ENCODE peak calls at places on chromosomes 13 and 19, in seven cellular contexts. One of them, this sample, is unnamed.

GRCh38 chr19:47469719-47470118 is 2.0 kb downstream of the SLC8A2 start:
- DNase-seq in PC-9: no peak
- DNase-seq in AG04450: no peak
- DNase-seq in stimulated activated CD8-positive, alpha-beta memory T cell treated with anti-CD3 and anti-CD28 coated beads, Interleukin-4, amount 100 ng/mL, for 1 hour: no peak
- DNase-seq in adrenal gland: no peak
- DNase-seq in NCI-H1417: peak
- DNase-seq in lower leg skin: no peak
- DNase-seq in this sample: no peak

GRCh38 chr19:29483944-29484581 is 41.7 kb upstream of the VSTM2B start:
- DNase-seq in stimulated activated CD8-positive, alpha-beta memory T cell treated with anti-CD3 and anti-CD28 coated beads, Interleukin-4, amount 100 ng/mL, for 1 hour: no peak
- DNase-seq in adrenal gland: peak
- DNase-seq in AG04450: no peak
- DNase-seq in PC-9: no peak
- DNase-seq in lower leg skin: peak
- DNase-seq in NCI-H1417: no peak
- DNase-seq in this sample: no peak

GRCh38 chr13:77918391-77919261 is at the start of gene EDNRB:
- DNase-seq in NCI-H1417: peak
- DNase-seq in PC-9: no peak
- DNase-seq in stimulated activated CD8-positive, alpha-beta memory T cell treated with anti-CD3 and anti-CD28 coated beads, Interleukin-4, amount 100 ng/mL, for 1 hour: no peak
- DNase-seq in adrenal gland: peak
- DNase-seq in AG04450: no peak
- DNase-seq in lower leg skin: peak
- DNase-seq in this sample: no peak

GRCh38 chr13:76610819-76611415 is 275.3 kb downstream of the KCTD12 start:
- DNase-seq in AG04450: no peak
- DNase-seq in stimulated activated CD8-positive, alpha-beta memory T cell treated with anti-CD3 and anti-CD28 coated beads, Interleukin-4, amount 100 ng/mL, for 1 hour: no peak
- DNase-seq in PC-9: no peak
- DNase-seq in lower leg skin: no peak
- DNase-seq in NCI-H1417: no peak
- DNase-seq in adrenal gland: no peak
- DNase-seq in this sample: no peak

GRCh38 chr13:31441804-31442487 is 242.2 kb downstream of the B3GLCT start:
- DNase-seq in NCI-H1417: no peak
- DNase-seq in AG04450: no peak
- DNase-seq in lower leg skin: no peak
- DNase-seq in PC-9: no peak
- DNase-seq in adrenal gland: peak
- DNase-seq in stimulated activated CD8-positive, alpha-beta memory T cell treated with anti-CD3 and anti-CD28 coated beads, Interleukin-4, amount 100 ng/mL, for 1 hour: no peak
- DNase-seq in this sample: no peak

GRCh38 chr19:29294343-29294811 is 81.4 kb upstream of the UQCRFS1 start:
- DNase-seq in NCI-H1417: no peak
- DNase-seq in adrenal gland: no peak
- DNase-seq in lower leg skin: peak
- DNase-seq in PC-9: no peak
- DNase-seq in stimulated activated CD8-positive, alpha-beta memory T cell treated with anti-CD3 and anti-CD28 coated beads, Interleukin-4, amount 100 ng/mL, for 1 hour: no peak
- DNase-seq in AG04450: no peak
- DNase-seq in this sample: no peak

GRCh38 chr19:55600336-55601028 is 394 bp downstream of the ZNF524 start:
- DNase-seq in PC-9: no peak
- DNase-seq in stimulated activated CD8-positive, alpha-beta memory T cell treated with anti-CD3 and anti-CD28 coated beads, Interleukin-4, amount 100 ng/mL, for 1 hour: no peak
- DNase-seq in NCI-H1417: peak
- DNase-seq in AG04450: no peak
- DNase-seq in lower leg skin: peak
- DNase-seq in adrenal gland: no peak
- DNase-seq in this sample: peak

GRCh38 chr19:7857727-7858701 is 16.2 kb downstream of the PRR36 start:
- DNase-seq in PC-9: no peak
- DNase-seq in stimulated activated CD8-positive, alpha-beta memory T cell treated with anti-CD3 and anti-CD28 coated beads, Interleukin-4, amount 100 ng/mL, for 1 hour: no peak
- DNase-seq in NCI-H1417: peak
- DNase-seq in lower leg skin: no peak
- DNase-seq in adrenal gland: peak
- DNase-seq in AG04450: no peak
- DNase-seq in this sample: no peak

GRCh38 chr19:18441804-18442788 is 4.2 kb upstream of the ISYNA1 start:
- DNase-seq in AG04450: no peak
- DNase-seq in lower leg skin: no peak
- DNase-seq in PC-9: no peak
- DNase-seq in stimulated activated CD8-positive, alpha-beta memory T cell treated with anti-CD3 and anti-CD28 coated beads, Interleukin-4, amount 100 ng/mL, for 1 hour: no peak
- DNase-seq in adrenal gland: no peak
- DNase-seq in NCI-H1417: no peak
- DNase-seq in this sample: no peak

GRCh38 chr13:30341815-30342570 is 34.6 kb upstream of the KATNAL1 start:
- DNase-seq in NCI-H1417: no peak
- DNase-seq in stimulated activated CD8-positive, alpha-beta memory T cell treated with anti-CD3 and anti-CD28 coated beads, Interleukin-4, amount 100 ng/mL, for 1 hour: no peak
- DNase-seq in adrenal gland: peak
- DNase-seq in PC-9: peak
- DNase-seq in lower leg skin: peak
- DNase-seq in AG04450: peak
- DNase-seq in this sample: peak

GRCh38 chr13:32314968-32315254 is 252 bp downstream of the ZAR1L start:
- DNase-seq in PC-9: peak
- DNase-seq in AG04450: no peak
- DNase-seq in adrenal gland: peak
- DNase-seq in NCI-H1417: no peak
- DNase-seq in lower leg skin: no peak
- DNase-seq in stimulated activated CD8-positive, alpha-beta memory T cell treated with anti-CD3 and anti-CD28 coated beads, Interleukin-4, amount 100 ng/mL, for 1 hour: peak
- DNase-seq in this sample: peak

GRCh38 chr19:5817218-5817617 is 12.4 kb downstream of the NRTN start:
- DNase-seq in NCI-H1417: no peak
- DNase-seq in lower leg skin: no peak
- DNase-seq in adrenal gland: no peak
- DNase-seq in AG04450: no peak
- DNase-seq in stimulated activated CD8-positive, alpha-beta memory T cell treated with anti-CD3 and anti-CD28 coated beads, Interleukin-4, amount 100 ng/mL, for 1 hour: no peak
- DNase-seq in PC-9: no peak
- DNase-seq in this sample: no peak

GRCh38 chr19:30450101-30450500 is 77.9 kb downstream of the ZNF536 start:
- DNase-seq in stimulated activated CD8-positive, alpha-beta memory T cell treated with anti-CD3 and anti-CD28 coated beads, Interleukin-4, amount 100 ng/mL, for 1 hour: no peak
- DNase-seq in adrenal gland: peak
- DNase-seq in AG04450: no peak
- DNase-seq in PC-9: no peak
- DNase-seq in NCI-H1417: no peak
- DNase-seq in lower leg skin: no peak
- DNase-seq in this sample: no peak

GRCh38 chr19:6963937-6964336 is 57.3 kb downstream of the MBD3L2B start:
- DNase-seq in adrenal gland: no peak
- DNase-seq in lower leg skin: no peak
- DNase-seq in NCI-H1417: no peak
- DNase-seq in stimulated activated CD8-positive, alpha-beta memory T cell treated with anti-CD3 and anti-CD28 coated beads, Interleukin-4, amount 100 ng/mL, for 1 hour: peak
- DNase-seq in PC-9: no peak
- DNase-seq in AG04450: no peak
- DNase-seq in this sample: no peak

GRCh38 chr19:7533281-7533819 is 2.2 kb upstream of the PNPLA6 start:
- DNase-seq in lower leg skin: peak
- DNase-seq in adrenal gland: peak
- DNase-seq in stimulated activated CD8-positive, alpha-beta memory T cell treated with anti-CD3 and anti-CD28 coated beads, Interleukin-4, amount 100 ng/mL, for 1 hour: no peak
- DNase-seq in NCI-H1417: peak
- DNase-seq in AG04450: no peak
- DNase-seq in PC-9: no peak
- DNase-seq in this sample: no peak

GRCh38 chr13:36151591-36151990 is 20.4 kb upstream of the DCLK1 start:
- DNase-seq in lower leg skin: no peak
- DNase-seq in NCI-H1417: no peak
- DNase-seq in AG04450: no peak
- DNase-seq in PC-9: no peak
- DNase-seq in stimulated activated CD8-positive, alpha-beta memory T cell treated with anti-CD3 and anti-CD28 coated beads, Interleukin-4, amount 100 ng/mL, for 1 hour: no peak
- DNase-seq in adrenal gland: no peak
- DNase-seq in this sample: no peak

GRCh38 chr19:33823341-33823740 is 26.7 kb downstream of the KCTD15 start:
- DNase-seq in lower leg skin: peak
- DNase-seq in stimulated activated CD8-positive, alpha-beta memory T cell treated with anti-CD3 and anti-CD28 coated beads, Interleukin-4, amount 100 ng/mL, for 1 hour: no peak
- DNase-seq in adrenal gland: no peak
- DNase-seq in NCI-H1417: no peak
- DNase-seq in AG04450: no peak
- DNase-seq in PC-9: no peak
- DNase-seq in this sample: no peak

GRCh38 chr13:29737061-29737460 is 113.4 kb downstream of the UBL3 start:
- DNase-seq in PC-9: no peak
- DNase-seq in AG04450: no peak
- DNase-seq in lower leg skin: no peak
- DNase-seq in NCI-H1417: no peak
- DNase-seq in adrenal gland: no peak
- DNase-seq in stimulated activated CD8-positive, alpha-beta memory T cell treated with anti-CD3 and anti-CD28 coated beads, Interleukin-4, amount 100 ng/mL, for 1 hour: no peak
- DNase-seq in this sample: no peak

GRCh38 chr19:1355258-1355973 is 28.3 kb upstream of the NDUFS7 start:
- DNase-seq in lower leg skin: no peak
- DNase-seq in PC-9: no peak
- DNase-seq in AG04450: no peak
- DNase-seq in NCI-H1417: peak
- DNase-seq in adrenal gland: no peak
- DNase-seq in stimulated activated CD8-positive, alpha-beta memory T cell treated with anti-CD3 and anti-CD28 coated beads, Interleukin-4, amount 100 ng/mL, for 1 hour: no peak
- DNase-seq in this sample: no peak

GRCh38 chr19:44401787-44402115 is 343 bp upstream of the ZNF285 start:
- DNase-seq in stimulated activated CD8-positive, alpha-beta memory T cell treated with anti-CD3 and anti-CD28 coated beads, Interleukin-4, amount 100 ng/mL, for 1 hour: no peak
- DNase-seq in AG04450: no peak
- DNase-seq in PC-9: no peak
- DNase-seq in adrenal gland: no peak
- DNase-seq in NCI-H1417: no peak
- DNase-seq in lower leg skin: no peak
- DNase-seq in this sample: no peak

GRCh38 chr13:105220063-105220462 is 1315.4 kb downstream of the EFNB2 start:
- DNase-seq in stimulated activated CD8-positive, alpha-beta memory T cell treated with anti-CD3 and anti-CD28 coated beads, Interleukin-4, amount 100 ng/mL, for 1 hour: no peak
- DNase-seq in lower leg skin: no peak
- DNase-seq in adrenal gland: no peak
- DNase-seq in NCI-H1417: no peak
- DNase-seq in PC-9: no peak
- DNase-seq in AG04450: no peak
- DNase-seq in this sample: no peak

GRCh38 chr13:82147526-82147925 is 1734.7 kb downstream of the SLITRK1 start:
- DNase-seq in AG04450: no peak
- DNase-seq in stimulated activated CD8-positive, alpha-beta memory T cell treated with anti-CD3 and anti-CD28 coated beads, Interleukin-4, amount 100 ng/mL, for 1 hour: no peak
- DNase-seq in lower leg skin: no peak
- DNase-seq in adrenal gland: no peak
- DNase-seq in NCI-H1417: no peak
- DNase-seq in PC-9: no peak
- DNase-seq in this sample: no peak

GRCh38 chr19:5023128-5023571 is 54.2 kb downstream of the KDM4B start:
- DNase-seq in NCI-H1417: no peak
- DNase-seq in adrenal gland: peak
- DNase-seq in PC-9: no peak
- DNase-seq in AG04450: no peak
- DNase-seq in stimulated activated CD8-positive, alpha-beta memory T cell treated with anti-CD3 and anti-CD28 coated beads, Interleukin-4, amount 100 ng/mL, for 1 hour: no peak
- DNase-seq in lower leg skin: no peak
- DNase-seq in this sample: peak

GRCh38 chr13:23433171-23434153 is at the start of gene SACS:
- DNase-seq in PC-9: no peak
- DNase-seq in lower leg skin: no peak
- DNase-seq in adrenal gland: peak
- DNase-seq in NCI-H1417: peak
- DNase-seq in stimulated activated CD8-positive, alpha-beta memory T cell treated with anti-CD3 and anti-CD28 coated beads, Interleukin-4, amount 100 ng/mL, for 1 hour: no peak
- DNase-seq in AG04450: no peak
- DNase-seq in this sample: no peak

GRCh38 chr19:12984683-12985048 is 10.6 kb upstream of the NFIX start:
- DNase-seq in PC-9: no peak
- DNase-seq in lower leg skin: no peak
- DNase-seq in stimulated activated CD8-positive, alpha-beta memory T cell treated with anti-CD3 and anti-CD28 coated beads, Interleukin-4, amount 100 ng/mL, for 1 hour: no peak
- DNase-seq in adrenal gland: no peak
- DNase-seq in AG04450: no peak
- DNase-seq in NCI-H1417: peak
- DNase-seq in this sample: no peak

GRCh38 chr13:27967736-27968315 is 1.3 kb downstream of the CDX2 start:
- DNase-seq in stimulated activated CD8-positive, alpha-beta memory T cell treated with anti-CD3 and anti-CD28 coated beads, Interleukin-4, amount 100 ng/mL, for 1 hour: no peak
- DNase-seq in adrenal gland: no peak
- DNase-seq in AG04450: no peak
- DNase-seq in lower leg skin: peak
- DNase-seq in NCI-H1417: no peak
- DNase-seq in PC-9: no peak
- DNase-seq in this sample: no peak

GRCh38 chr19:35788205-35788960 is 13.0 kb downstream of the ARHGAP33 start:
- DNase-seq in adrenal gland: no peak
- DNase-seq in stimulated activated CD8-positive, alpha-beta memory T cell treated with anti-CD3 and anti-CD28 coated beads, Interleukin-4, amount 100 ng/mL, for 1 hour: no peak
- DNase-seq in PC-9: no peak
- DNase-seq in lower leg skin: no peak
- DNase-seq in AG04450: no peak
- DNase-seq in NCI-H1417: no peak
- DNase-seq in this sample: no peak

GRCh38 chr13:94112227-94112626 is 367.3 kb downstream of the DCT start:
- DNase-seq in adrenal gland: no peak
- DNase-seq in AG04450: peak
- DNase-seq in lower leg skin: no peak
- DNase-seq in NCI-H1417: no peak
- DNase-seq in PC-9: no peak
- DNase-seq in stimulated activated CD8-positive, alpha-beta memory T cell treated with anti-CD3 and anti-CD28 coated beads, Interleukin-4, amount 100 ng/mL, for 1 hour: no peak
- DNase-seq in this sample: peak

GRCh38 chr19:46863818-46864629 is 3.2 kb downstream of the ARHGAP35 start:
- DNase-seq in stimulated activated CD8-positive, alpha-beta memory T cell treated with anti-CD3 and anti-CD28 coated beads, Interleukin-4, amount 100 ng/mL, for 1 hour: no peak
- DNase-seq in NCI-H1417: peak
- DNase-seq in AG04450: no peak
- DNase-seq in lower leg skin: peak
- DNase-seq in PC-9: peak
- DNase-seq in adrenal gland: peak
- DNase-seq in this sample: peak

GRCh38 chr13:48682452-48682851 is 28.7 kb downstream of the CYSLTR2 start:
- DNase-seq in PC-9: no peak
- DNase-seq in adrenal gland: no peak
- DNase-seq in AG04450: no peak
- DNase-seq in NCI-H1417: no peak
- DNase-seq in stimulated activated CD8-positive, alpha-beta memory T cell treated with anti-CD3 and anti-CD28 coated beads, Interleukin-4, amount 100 ng/mL, for 1 hour: no peak
- DNase-seq in lower leg skin: no peak
- DNase-seq in this sample: no peak

GRCh38 chr19:33152178-33152577 is 20.3 kb downstream of the WDR88 start:
- DNase-seq in NCI-H1417: no peak
- DNase-seq in AG04450: no peak
- DNase-seq in lower leg skin: no peak
- DNase-seq in adrenal gland: no peak
- DNase-seq in PC-9: no peak
- DNase-seq in stimulated activated CD8-positive, alpha-beta memory T cell treated with anti-CD3 and anti-CD28 coated beads, Interleukin-4, amount 100 ng/mL, for 1 hour: no peak
- DNase-seq in this sample: no peak

GRCh38 chr13:106473174-106473573 is 62.3 kb downstream of the EFNB2 start:
- DNase-seq in stimulated activated CD8-positive, alpha-beta memory T cell treated with anti-CD3 and anti-CD28 coated beads, Interleukin-4, amount 100 ng/mL, for 1 hour: no peak
- DNase-seq in adrenal gland: no peak
- DNase-seq in AG04450: no peak
- DNase-seq in NCI-H1417: no peak
- DNase-seq in PC-9: peak
- DNase-seq in lower leg skin: no peak
- DNase-seq in this sample: no peak

GRCh38 chr19:29086646-29087045 is 126.3 kb downstream of the UQCRFS1 start:
- DNase-seq in NCI-H1417: no peak
- DNase-seq in adrenal gland: no peak
- DNase-seq in AG04450: no peak
- DNase-seq in lower leg skin: no peak
- DNase-seq in stimulated activated CD8-positive, alpha-beta memory T cell treated with anti-CD3 and anti-CD28 coated beads, Interleukin-4, amount 100 ng/mL, for 1 hour: no peak
- DNase-seq in PC-9: no peak
- DNase-seq in this sample: no peak

GRCh38 chr13:25247345-25247744 is 39.9 kb downstream of the MTMR6 start:
- DNase-seq in adrenal gland: no peak
- DNase-seq in NCI-H1417: no peak
- DNase-seq in PC-9: no peak
- DNase-seq in AG04450: no peak
- DNase-seq in lower leg skin: no peak
- DNase-seq in stimulated activated CD8-positive, alpha-beta memory T cell treated with anti-CD3 and anti-CD28 coated beads, Interleukin-4, amount 100 ng/mL, for 1 hour: no peak
- DNase-seq in this sample: no peak

GRCh38 chr13:59951011-59951410 is 212.7 kb downstream of the DIAPH3 start:
- DNase-seq in stimulated activated CD8-positive, alpha-beta memory T cell treated with anti-CD3 and anti-CD28 coated beads, Interleukin-4, amount 100 ng/mL, for 1 hour: no peak
- DNase-seq in NCI-H1417: no peak
- DNase-seq in adrenal gland: no peak
- DNase-seq in PC-9: no peak
- DNase-seq in AG04450: no peak
- DNase-seq in lower leg skin: no peak
- DNase-seq in this sample: no peak

GRCh38 chr19:8311461-8312260 is 3.5 kb upstream of the CD320 start:
- DNase-seq in stimulated activated CD8-positive, alpha-beta memory T cell treated with anti-CD3 and anti-CD28 coated beads, Interleukin-4, amount 100 ng/mL, for 1 hour: no peak
- DNase-seq in PC-9: peak
- DNase-seq in NCI-H1417: no peak
- DNase-seq in adrenal gland: peak
- DNase-seq in AG04450: no peak
- DNase-seq in lower leg skin: peak
- DNase-seq in this sample: peak

GRCh38 chr13:71624641-71625040 is 242.4 kb downstream of the DACH1 start:
- DNase-seq in adrenal gland: no peak
- DNase-seq in NCI-H1417: peak
- DNase-seq in stimulated activated CD8-positive, alpha-beta memory T cell treated with anti-CD3 and anti-CD28 coated beads, Interleukin-4, amount 100 ng/mL, for 1 hour: no peak
- DNase-seq in PC-9: no peak
- DNase-seq in AG04450: no peak
- DNase-seq in lower leg skin: no peak
- DNase-seq in this sample: no peak

GRCh38 chr19:31049431-31049830 is 299.8 kb downstream of the TSHZ3 start:
- DNase-seq in PC-9: no peak
- DNase-seq in AG04450: no peak
- DNase-seq in stimulated activated CD8-positive, alpha-beta memory T cell treated with anti-CD3 and anti-CD28 coated beads, Interleukin-4, amount 100 ng/mL, for 1 hour: no peak
- DNase-seq in NCI-H1417: no peak
- DNase-seq in lower leg skin: no peak
- DNase-seq in adrenal gland: no peak
- DNase-seq in this sample: no peak